ENCODE peak calls at places on chromosome 11, in six cellular contexts. X is T-helper 2 cell; U is HS-27A; M is testis; L is activated effector memory CD4-positive, alpha-beta T cell treated with Interleukin-2 at 50 U/mL for 16 hours; A is HAP-1. H is an unnamed sample.

GRCh38 chr11:114279778-114280532 is 16.2 kb upstream of the NNMT start:
- DNase-seq in A (no peak), M (no peak), U (no peak), X (no peak), L (no peak), H (no peak)

GRCh38 chr11:131923309-131923708 is 552.9 kb downstream of the NTM start:
- DNase-seq in M (no peak), U (no peak), X (no peak), L (no peak), A (no peak), H (no peak)

GRCh38 chr11:66015094-66015881 is 3.5 kb downstream of the CST6 start:
- DNase-seq in X (no peak), L (no peak), A (no peak), U (peak; percentile 97), M (no peak), H (no peak)

GRCh38 chr11:44138980-44139379 is 43.5 kb downstream of the EXT2 start:
- DNase-seq in U (no peak), A (no peak), M (no peak), X (no peak), L (no peak), H (no peak)

GRCh38 chr11:20754957-20755356 is 85.6 kb downstream of the NELL1 start:
- DNase-seq in L (no peak), M (peak; percentile 17), A (no peak), U (no peak), X (no peak), H (no peak)

GRCh38 chr11:134516529-134516928 is 104.5 kb upstream of the B3GAT1 start:
- DNase-seq in L (no peak), U (no peak), A (no peak), X (no peak), M (no peak), H (no peak)

GRCh38 chr11:3119141-3119821 is 45.8 kb downstream of the OSBPL5 start:
- DNase-seq in L (no peak), U (no peak), M (no peak), A (no peak), X (peak; percentile 5), H (no peak)

GRCh38 chr11:122720482-122720881 is 65.0 kb downstream of the UBASH3B start:
- DNase-seq in M (no peak), X (no peak), L (no peak), U (no peak), A (no peak), H (no peak)

GRCh38 chr11:78212586-78213371 is 24.1 kb downstream of the USP35 start:
- DNase-seq in X (no peak), M (no peak), U (no peak), L (no peak), A (no peak), H (no peak)

GRCh38 chr11:67996622-67997459 is 7.1 kb downstream of the UNC93B1 start:
- DNase-seq in A (peak; percentile 81), X (no peak), M (peak; percentile 71), L (no peak), U (no peak), H (no peak)

GRCh38 chr11:112004389-112004788 is 20.8 kb upstream of the DLAT start:
- DNase-seq in A (no peak), L (no peak), U (no peak), M (no peak), X (no peak), H (no peak)

GRCh38 chr11:761526-762108 is 14.4 kb downstream of the TALDO1 start:
- DNase-seq in A (no peak), M (no peak), L (no peak), U (no peak), X (no peak), H (no peak)

GRCh38 chr11:61309141-61309540 is 14.0 kb upstream of the VWCE start:
- DNase-seq in A (no peak), M (no peak), L (no peak), U (no peak), X (no peak), H (no peak)

GRCh38 chr11:9701799-9702198 is 37.9 kb downstream of the SWAP70 start:
- DNase-seq in M (no peak), L (no peak), X (no peak), U (no peak), A (no peak), H (no peak)

GRCh38 chr11:128886401-128887119 is 4.6 kb upstream of the KCNJ5 start:
- DNase-seq in M (peak; percentile 59), U (no peak), A (peak; percentile 17), L (no peak), X (no peak), H (no peak)

GRCh38 chr11:97756571-97757335 is 1264.0 kb upstream of the CNTN5 start:
- DNase-seq in U (no peak), A (no peak), L (no peak), M (no peak), X (no peak), H (no peak)

GRCh38 chr11:8223513-8223899 is 40.2 kb downstream of the LMO1 start:
- DNase-seq in M (no peak), L (no peak), A (no peak), X (no peak), U (no peak), H (no peak)

GRCh38 chr11:100340416-100341323 is 346.4 kb upstream of the ARHGAP42 start:
- DNase-seq in M (peak; percentile 36), A (no peak), L (no peak), X (no peak), U (no peak), H (no peak)

GRCh38 chr11:131495417-131495816 is 125.0 kb downstream of the NTM start:
- DNase-seq in M (peak; percentile 74), U (no peak), A (no peak), X (no peak), L (no peak), H (no peak)

GRCh38 chr11:34928268-34928959 is 12.0 kb downstream of the PDHX start:
- DNase-seq in X (no peak), U (no peak), L (no peak), A (peak; percentile 48), M (no peak), H (no peak)

GRCh38 chr11:8784936-8785335 is 102.3 kb downstream of the RPL27A start:
- DNase-seq in A (no peak), M (no peak), U (no peak), L (no peak), X (no peak), H (no peak)

GRCh38 chr11:11218287-11218986 is 134.6 kb downstream of the CSNK2A3 start:
- DNase-seq in A (no peak), X (no peak), L (no peak), U (no peak), M (peak; percentile 24), H (peak; percentile 12)

GRCh38 chr11:75639752-75640151 is 29.1 kb downstream of the MAP6 start:
- DNase-seq in X (no peak), L (no peak), U (no peak), A (no peak), M (peak; percentile 64), H (peak; percentile 31)

GRCh38 chr11:6232899-6233298 is 1.5 kb downstream of the FHIP1B start:
- DNase-seq in A (no peak), M (no peak), U (no peak), L (no peak), X (no peak), H (no peak)

GRCh38 chr11:111531687-111532364 is 8.7 kb upstream of the LAYN start:
- DNase-seq in X (no peak), U (peak; percentile 47), A (no peak), L (no peak), M (no peak), H (peak; percentile 72)

GRCh38 chr11:93054881-93055280 is 85.4 kb downstream of the MTNR1B start:
- DNase-seq in X (no peak), A (no peak), L (no peak), M (no peak), U (peak; percentile 96), H (peak; percentile 85)

GRCh38 chr11:43130616-43131015 is 181.2 kb upstream of the API5 start:
- DNase-seq in A (no peak), M (peak; percentile 26), L (no peak), X (no peak), U (no peak), H (no peak)

GRCh38 chr11:30172872-30173271 is 57.9 kb upstream of the FSHB start:
- DNase-seq in M (peak; percentile 37), X (no peak), L (no peak), U (peak; percentile 11), A (peak; percentile 16), H (no peak)

GRCh38 chr11:62788991-62789390 is 1.8 kb downstream of the TMEM179B start:
- DNase-seq in X (no peak), A (no peak), U (no peak), L (no peak), M (no peak), H (no peak)

GRCh38 chr11:45409587-45409986 is 123.4 kb upstream of the SYT13 start:
- DNase-seq in A (no peak), X (no peak), L (no peak), M (no peak), U (no peak), H (no peak)

GRCh38 chr11:119722281-119722794 is 6.7 kb downstream of the NECTIN1 start:
- DNase-seq in X (no peak), U (no peak), L (no peak), M (no peak), A (no peak), H (no peak)

GRCh38 chr11:92738281-92738680 is 231.2 kb upstream of the MTNR1B start:
- DNase-seq in M (no peak), L (no peak), X (no peak), U (no peak), A (no peak), H (no peak)

GRCh38 chr11:1161410-1162152 is 3.8 kb downstream of the MUC5AC start:
- DNase-seq in X (no peak), M (no peak), U (no peak), L (no peak), A (no peak), H (no peak)

GRCh38 chr11:15106201-15106965 is 8.3 kb upstream of the INSC start:
- DNase-seq in M (no peak), X (no peak), U (peak; percentile 8), A (no peak), L (no peak), H (peak; percentile 68)

H was measured in kidney epithelial cell.